ENCODE peak calls at places on chromosomes 1 and 21, in four cellular contexts. S, E, I and W are unnamed samples.

GRCh38 chr1:204564835-204565234 is 48.6 kb downstream of the MDM4 start:
- DNase-seq in S (peak), E (peak), I (no peak), W (peak)

GRCh38 chr1:115813735-115814134 is 27.2 kb downstream of the NHLH2 start:
- DNase-seq in S (no peak), E (no peak), I (no peak), W (no peak)

GRCh38 chr1:3393024-3393986 is 61.2 kb upstream of the ARHGEF16 start:
- DNase-seq in S (no peak), E (no peak), I (no peak), W (no peak)

GRCh38 chr1:212341090-212341489 is 55.9 kb downstream of the PPP2R5A start:
- DNase-seq in S (no peak), E (no peak), I (no peak), W (no peak)

GRCh38 chr1:226384717-226385116 is 23.2 kb downstream of the PARP1 start:
- DNase-seq in S (no peak), E (no peak), I (no peak), W (no peak)

GRCh38 chr21:27572681-27573080 is 605.8 kb upstream of the ADAMTS5 start:
- DNase-seq in S (no peak), E (no peak), I (no peak), W (no peak)

GRCh38 chr1:183925947-183926346 is 111.6 kb downstream of the COLGALT2 start:
- DNase-seq in S (no peak), E (no peak), I (no peak), W (no peak)

GRCh38 chr1:230682274-230682673 is 31.6 kb downstream of the AGT start:
- DNase-seq in S (no peak), E (no peak), I (no peak), W (no peak)